ENCODE peak calls at places on chromosomes 16 and 17, in six cellular contexts. H, S, V, C, X and Z are unnamed samples.

GRCh38 chr17:17029938-17030337 is 12.3 kb upstream of the MPRIP start:
- DNase-seq in H (no peak), S (no peak), V (no peak), C (no peak), X (no peak), Z (no peak)

GRCh38 chr16:29000019-29000418 is 15.2 kb downstream of the LAT start:
- DNase-seq in H (no peak), S (no peak), V (no peak), C (no peak), X (no peak), Z (no peak)

GRCh38 chr17:4444782-4445473 is 11.2 kb downstream of the SPNS3 start:
- DNase-seq in H (no peak), S (no peak), V (no peak), C (no peak), X (peak), Z (no peak)

GRCh38 chr16:68272501-68273209 is 8.3 kb downstream of the SLC7A6 start:
- DNase-seq in H (no peak), S (no peak), V (peak), C (peak), X (no peak), Z (no peak)

GRCh38 chr17:64326420-64327054 is 63.5 kb upstream of the TEX2 start:
- DNase-seq in H (peak), S (no peak), V (no peak), C (no peak), X (peak), Z (no peak)

GRCh38 chr16:81458149-81458669 is 13.6 kb downstream of the CMIP start:
- DNase-seq in H (no peak), S (no peak), V (no peak), C (no peak), X (no peak), Z (no peak)

GRCh38 chr16:85677383-85677967 is 11.3 kb downstream of the GINS2 start:
- DNase-seq in H (no peak), S (no peak), V (no peak), C (no peak), X (no peak), Z (no peak)

GRCh38 chr17:7238418-7239090 is 703 bp downstream of the PHF23 start:
- DNase-seq in H (no peak), S (no peak), V (peak), C (peak), X (peak), Z (no peak)

GRCh38 chr16:27671410-27671809 is 121.5 kb downstream of the KATNIP start:
- DNase-seq in H (no peak), S (no peak), V (no peak), C (no peak), X (no peak), Z (no peak)

GRCh38 chr16:3444032-3444388 is 530 bp downstream of the NAA60 start:
- DNase-seq in H (no peak), S (no peak), V (peak), C (peak), X (peak), Z (peak)

GRCh38 chr17:2025622-2026309 is 632 bp upstream of the RTN4RL1 start:
- DNase-seq in H (no peak), S (peak), V (no peak), C (peak), X (peak), Z (no peak)

GRCh38 chr16:75588716-75589115 is 22.5 kb downstream of the GABARAPL2 start:
- DNase-seq in H (no peak), S (no peak), V (no peak), C (no peak), X (no peak), Z (no peak)

GRCh38 chr17:33895491-33895890 is 359.6 kb upstream of the CCL2 start:
- DNase-seq in H (no peak), S (no peak), V (no peak), C (no peak), X (no peak), Z (no peak)

GRCh38 chr16:11629071-11630030 is 38.9 kb upstream of the SNN start:
- DNase-seq in H (no peak), S (no peak), V (no peak), C (peak), X (no peak), Z (no peak)

GRCh38 chr17:82424001-82424862 is 5.8 kb upstream of the OGFOD3 start:
- DNase-seq in H (no peak), S (peak), V (peak), C (peak), X (peak), Z (no peak)

GRCh38 chr17:76223802-76224201 is 16.5 kb downstream of the RNF157 start:
- DNase-seq in H (no peak), S (no peak), V (no peak), C (no peak), X (no peak), Z (no peak)